ENCODE peak calls at places on chromosomes 16 and 17, in nine cellular contexts. H, S, J, C, M, R, T, D and B are unnamed samples.

GRCh38 chr17:19384723-19385391 is 2.1 kb downstream of the MFAP4 start:
- DNase-seq in D (peak), T (no peak), C (no peak), R (peak), S (no peak), H (peak), M (peak), J (peak), B (no peak)

GRCh38 chr16:69105501-69106361 is at the start of gene HAS3:
- DNase-seq in T (peak), R (peak), M (peak), C (no peak), J (peak), D (peak), H (peak), S (no peak), B (peak)

GRCh38 chr17:49074851-49075540 is 57.6 kb upstream of the B4GALNT2 start:
- DNase-seq in R (no peak), S (no peak), H (no peak), D (no peak), T (no peak), M (no peak), J (no peak), C (no peak), B (no peak)

GRCh38 chr16:75002474-75002873 is 3.6 kb downstream of the ZNRF1 start:
- DNase-seq in H (no peak), R (no peak), C (no peak), M (no peak), J (no peak), T (no peak), D (no peak), S (no peak), B (no peak)

GRCh38 chr17:51200295-51200694 is 34.1 kb downstream of the NME2 start:
- DNase-seq in S (no peak), C (no peak), R (no peak), J (no peak), M (no peak), H (no peak), T (no peak), D (no peak), B (no peak)

GRCh38 chr17:18225562-18226283 is at the start of gene LLGL1:
- DNase-seq in J (no peak), T (no peak), H (no peak), S (no peak), C (no peak), R (no peak), D (no peak), M (no peak), B (no peak)

GRCh38 chr17:72901657-72902056 is 190.8 kb downstream of the SLC39A11 start:
- DNase-seq in D (no peak), S (no peak), J (no peak), T (no peak), M (no peak), H (no peak), C (no peak), R (no peak), B (no peak)

GRCh38 chr16:67240506-67240905 is 6.8 kb downstream of the FHOD1 start:
- DNase-seq in R (no peak), M (no peak), C (no peak), S (no peak), T (no peak), D (no peak), H (peak), J (no peak), B (no peak)

GRCh38 chr16:53775821-53776431 is 72.0 kb downstream of the FTO start:
- DNase-seq in S (peak), D (peak), R (no peak), T (no peak), H (no peak), J (peak), M (peak), C (no peak), B (no peak)

GRCh38 chr16:30369091-30369937 is 980 bp downstream of the TBC1D10B start:
- DNase-seq in J (no peak), S (no peak), R (no peak), T (peak), H (peak), C (no peak), D (no peak), M (no peak), B (no peak)